ENCODE peak calls at places on chromosomes 3 and 15, in six cellular contexts. One of them, this sample, is unnamed.

GRCh38 chr3:40718681-40719080 is 193.9 kb downstream of the ZNF621 start:
- DNase-seq in tibial nerve: no peak
- DNase-seq in stimulated activated naive CD8-positive, alpha-beta T cell treated with anti-CD3 and anti-CD28 coated beads, Interleukin-15, amount 100 ng/mL, for 72 hours: no peak
- DNase-seq in SW 1271: no peak
- DNase-seq in activated CD4-positive, alpha-beta T cell treated with anti-CD3 and anti-CD28 coated beads, Interleukin-2, amount 10 ng/mL, durations not matched to agents 7 days and 5 days: no peak
- DNase-seq in mesendoderm: no peak
- DNase-seq in this sample: no peak

GRCh38 chr3:169542347-169542751 is 121.2 kb downstream of the MECOM start:
- DNase-seq in SW 1271: no peak
- DNase-seq in activated CD4-positive, alpha-beta T cell treated with anti-CD3 and anti-CD28 coated beads, Interleukin-2, amount 10 ng/mL, durations not matched to agents 7 days and 5 days: no peak
- DNase-seq in mesendoderm: no peak
- DNase-seq in stimulated activated naive CD8-positive, alpha-beta T cell treated with anti-CD3 and anti-CD28 coated beads, Interleukin-15, amount 100 ng/mL, for 72 hours: no peak
- DNase-seq in tibial nerve: no peak
- DNase-seq in this sample: no peak

GRCh38 chr3:54433846-54434245 is 311.5 kb downstream of the CACNA2D3 start:
- DNase-seq in SW 1271: no peak
- DNase-seq in mesendoderm: peak; percentile 93
- DNase-seq in stimulated activated naive CD8-positive, alpha-beta T cell treated with anti-CD3 and anti-CD28 coated beads, Interleukin-15, amount 100 ng/mL, for 72 hours: no peak
- DNase-seq in activated CD4-positive, alpha-beta T cell treated with anti-CD3 and anti-CD28 coated beads, Interleukin-2, amount 10 ng/mL, durations not matched to agents 7 days and 5 days: no peak
- DNase-seq in tibial nerve: no peak
- DNase-seq in this sample: no peak

GRCh38 chr15:68335251-68335650 is 57.7 kb downstream of the FEM1B start:
- DNase-seq in activated CD4-positive, alpha-beta T cell treated with anti-CD3 and anti-CD28 coated beads, Interleukin-2, amount 10 ng/mL, durations not matched to agents 7 days and 5 days: no peak
- DNase-seq in tibial nerve: no peak
- DNase-seq in stimulated activated naive CD8-positive, alpha-beta T cell treated with anti-CD3 and anti-CD28 coated beads, Interleukin-15, amount 100 ng/mL, for 72 hours: no peak
- DNase-seq in mesendoderm: no peak
- DNase-seq in SW 1271: no peak
- DNase-seq in this sample: no peak

GRCh38 chr3:159762238-159762637 is 226.4 kb upstream of the IL12A start:
- DNase-seq in tibial nerve: no peak
- DNase-seq in activated CD4-positive, alpha-beta T cell treated with anti-CD3 and anti-CD28 coated beads, Interleukin-2, amount 10 ng/mL, durations not matched to agents 7 days and 5 days: no peak
- DNase-seq in stimulated activated naive CD8-positive, alpha-beta T cell treated with anti-CD3 and anti-CD28 coated beads, Interleukin-15, amount 100 ng/mL, for 72 hours: no peak
- DNase-seq in SW 1271: peak; percentile 36
- DNase-seq in mesendoderm: peak; percentile 72
- DNase-seq in this sample: no peak

GRCh38 chr3:16837602-16838001 is 47.2 kb upstream of the PLCL2 start:
- DNase-seq in stimulated activated naive CD8-positive, alpha-beta T cell treated with anti-CD3 and anti-CD28 coated beads, Interleukin-15, amount 100 ng/mL, for 72 hours: no peak
- DNase-seq in tibial nerve: no peak
- DNase-seq in SW 1271: no peak
- DNase-seq in mesendoderm: no peak
- DNase-seq in activated CD4-positive, alpha-beta T cell treated with anti-CD3 and anti-CD28 coated beads, Interleukin-2, amount 10 ng/mL, durations not matched to agents 7 days and 5 days: no peak
- DNase-seq in this sample: no peak

GRCh38 chr3:51709675-51710074 is 2.8 kb downstream of the GRM2 start:
- DNase-seq in SW 1271: no peak
- DNase-seq in mesendoderm: no peak
- DNase-seq in tibial nerve: no peak
- DNase-seq in activated CD4-positive, alpha-beta T cell treated with anti-CD3 and anti-CD28 coated beads, Interleukin-2, amount 10 ng/mL, durations not matched to agents 7 days and 5 days: no peak
- DNase-seq in stimulated activated naive CD8-positive, alpha-beta T cell treated with anti-CD3 and anti-CD28 coated beads, Interleukin-15, amount 100 ng/mL, for 72 hours: no peak
- DNase-seq in this sample: peak; percentile 12

GRCh38 chr3:53223025-53223424 is 32.8 kb downstream of the TKT start:
- DNase-seq in activated CD4-positive, alpha-beta T cell treated with anti-CD3 and anti-CD28 coated beads, Interleukin-2, amount 10 ng/mL, durations not matched to agents 7 days and 5 days: no peak
- DNase-seq in tibial nerve: no peak
- DNase-seq in mesendoderm: no peak
- DNase-seq in stimulated activated naive CD8-positive, alpha-beta T cell treated with anti-CD3 and anti-CD28 coated beads, Interleukin-15, amount 100 ng/mL, for 72 hours: no peak
- DNase-seq in SW 1271: no peak
- DNase-seq in this sample: no peak

GRCh38 chr15:59294574-59294960 is 78.1 kb downstream of the MYO1E start:
- DNase-seq in mesendoderm: peak; percentile 45
- DNase-seq in stimulated activated naive CD8-positive, alpha-beta T cell treated with anti-CD3 and anti-CD28 coated beads, Interleukin-15, amount 100 ng/mL, for 72 hours: no peak
- DNase-seq in activated CD4-positive, alpha-beta T cell treated with anti-CD3 and anti-CD28 coated beads, Interleukin-2, amount 10 ng/mL, durations not matched to agents 7 days and 5 days: no peak
- DNase-seq in SW 1271: no peak
- DNase-seq in tibial nerve: no peak
- DNase-seq in this sample: no peak

GRCh38 chr15:70024521-70024920 is 73.2 kb downstream of the TLE3 start:
- DNase-seq in mesendoderm: no peak
- DNase-seq in tibial nerve: no peak
- DNase-seq in stimulated activated naive CD8-positive, alpha-beta T cell treated with anti-CD3 and anti-CD28 coated beads, Interleukin-15, amount 100 ng/mL, for 72 hours: no peak
- DNase-seq in SW 1271: no peak
- DNase-seq in activated CD4-positive, alpha-beta T cell treated with anti-CD3 and anti-CD28 coated beads, Interleukin-2, amount 10 ng/mL, durations not matched to agents 7 days and 5 days: no peak
- DNase-seq in this sample: peak; percentile 19

GRCh38 chr3:173396191-173397041 is 1.1 kb upstream of the NLGN1 start:
- DNase-seq in SW 1271: no peak
- DNase-seq in tibial nerve: peak; percentile 6
- DNase-seq in mesendoderm: peak; percentile 62
- DNase-seq in stimulated activated naive CD8-positive, alpha-beta T cell treated with anti-CD3 and anti-CD28 coated beads, Interleukin-15, amount 100 ng/mL, for 72 hours: no peak
- DNase-seq in activated CD4-positive, alpha-beta T cell treated with anti-CD3 and anti-CD28 coated beads, Interleukin-2, amount 10 ng/mL, durations not matched to agents 7 days and 5 days: no peak
- DNase-seq in this sample: no peak

GRCh38 chr3:135869439-135870105 is 96.0 kb upstream of the PPP2R3A start:
- DNase-seq in activated CD4-positive, alpha-beta T cell treated with anti-CD3 and anti-CD28 coated beads, Interleukin-2, amount 10 ng/mL, durations not matched to agents 7 days and 5 days: no peak
- DNase-seq in mesendoderm: no peak
- DNase-seq in stimulated activated naive CD8-positive, alpha-beta T cell treated with anti-CD3 and anti-CD28 coated beads, Interleukin-15, amount 100 ng/mL, for 72 hours: no peak
- DNase-seq in SW 1271: no peak
- DNase-seq in tibial nerve: no peak
- DNase-seq in this sample: no peak

GRCh38 chr3:150754896-150755295 is 8.1 kb downstream of the SIAH2 start:
- DNase-seq in SW 1271: no peak
- DNase-seq in tibial nerve: no peak
- DNase-seq in activated CD4-positive, alpha-beta T cell treated with anti-CD3 and anti-CD28 coated beads, Interleukin-2, amount 10 ng/mL, durations not matched to agents 7 days and 5 days: no peak
- DNase-seq in mesendoderm: no peak
- DNase-seq in stimulated activated naive CD8-positive, alpha-beta T cell treated with anti-CD3 and anti-CD28 coated beads, Interleukin-15, amount 100 ng/mL, for 72 hours: no peak
- DNase-seq in this sample: no peak

GRCh38 chr3:69890094-69890493 is 109.4 kb upstream of the SAMMSON start:
- DNase-seq in mesendoderm: no peak
- DNase-seq in stimulated activated naive CD8-positive, alpha-beta T cell treated with anti-CD3 and anti-CD28 coated beads, Interleukin-15, amount 100 ng/mL, for 72 hours: peak; percentile 2
- DNase-seq in SW 1271: no peak
- DNase-seq in tibial nerve: no peak
- DNase-seq in activated CD4-positive, alpha-beta T cell treated with anti-CD3 and anti-CD28 coated beads, Interleukin-2, amount 10 ng/mL, durations not matched to agents 7 days and 5 days: no peak
- DNase-seq in this sample: no peak

This sample was measured in activated naive CD4-positive, alpha-beta T cell treated with anti-CD3 and anti-CD28 coated beads, Interleukin-2, amount 10 ng/mL, durations not matched to agents 7 days and 5 days.